ENCODE peak calls at places on chromosome 15, in nine cellular contexts. L is adrenal gland, V is endothelial cell of umbilical vein, B is transverse colon, J is ovary, I is testis, P is body of pancreas, Y is H1, G is HCT116. Z is an unnamed sample.

GRCh38 chr15:60337069-60337468 is 60.7 kb downstream of the ANXA2 start:
- DNase-seq in V (no peak), J (no peak), B (no peak), Y (no peak), I (no peak), P (no peak), L (no peak), G (no peak), Z (peak; percentile 45)

GRCh38 chr15:91973481-91973880 is 120.0 kb downstream of the SLCO3A1 start:
- DNase-seq in V (no peak), B (no peak), J (no peak), Y (no peak), I (no peak), G (no peak), P (no peak), L (no peak), Z (no peak)

GRCh38 chr15:74994236-74994635 is 1.1 kb upstream of the SCAMP5 start:
- DNase-seq in I (no peak), V (no peak), L (no peak), G (no peak), Y (no peak), J (no peak), P (no peak), B (no peak), Z (no peak)

GRCh38 chr15:71629761-71630499 is 180.4 kb upstream of the NR2E3 start:
- DNase-seq in J (no peak), Y (no peak), P (no peak), L (no peak), B (no peak), G (no peak), V (no peak), I (no peak), Z (no peak)

GRCh38 chr15:99168601-99169580 is 64.0 kb downstream of the SYNM start:
- DNase-seq in Y (no peak), G (no peak), J (no peak), V (no peak), B (no peak), I (peak; percentile 4), L (no peak), P (no peak), Z (no peak)

GRCh38 chr15:51726302-51727073 is 11.0 kb downstream of the LYSMD2 start:
- DNase-seq in J (peak; percentile 77), L (peak; percentile 70), V (no peak), B (peak; percentile 53), P (peak; percentile 30), G (peak; percentile 85), Y (peak; percentile 58), I (no peak), Z (peak; percentile 56)

GRCh38 chr15:86382341-86382740 is 302.7 kb downstream of the AGBL1 start:
- DNase-seq in L (no peak), I (no peak), Y (no peak), B (no peak), G (no peak), P (no peak), J (no peak), V (no peak), Z (no peak)

GRCh38 chr15:76999996-77000395 is 5.1 kb downstream of the PSTPIP1 start:
- DNase-seq in Y (no peak), L (no peak), J (no peak), P (no peak), B (no peak), I (no peak), V (no peak), G (no peak), Z (no peak)

GRCh38 chr15:99566157-99566900 is 545 bp downstream of the MEF2A start:
- DNase-seq in B (peak; percentile 41), I (peak; percentile 43), J (peak; percentile 42), Y (no peak), V (peak; percentile 33), L (peak; percentile 33), G (no peak), P (peak; percentile 43), Z (peak; percentile 39)

GRCh38 chr15:89665449-89666146 is 10.3 kb upstream of the KIF7 start:
- DNase-seq in I (peak; percentile 69), P (peak; percentile 64), B (peak; percentile 63), Y (no peak), G (no peak), L (peak; percentile 62), V (peak; percentile 36), J (peak; percentile 67), Z (peak; percentile 32)

GRCh38 chr15:73957785-73958184 is 31.5 kb downstream of the LOXL1 start:
- DNase-seq in L (no peak), V (no peak), Y (no peak), B (no peak), G (no peak), P (no peak), J (no peak), I (no peak), Z (no peak)

GRCh38 chr15:101011582-101011981 is 92.4 kb downstream of the LRRK1 start:
- DNase-seq in I (peak; percentile 7), P (no peak), B (no peak), L (no peak), Y (no peak), V (peak; percentile 31), G (no peak), J (no peak), Z (no peak)

GRCh38 chr15:101012326-101013040 is 93.3 kb downstream of the LRRK1 start:
- DNase-seq in V (no peak), I (peak; percentile 13), G (no peak), J (no peak), P (no peak), B (peak; percentile 7), Y (no peak), L (no peak), Z (no peak)

GRCh38 chr15:101008158-101009139 is 89.3 kb downstream of the LRRK1 start:
- DNase-seq in I (peak; percentile 86), P (peak; percentile 93), L (peak; percentile 74), Y (peak; percentile 61), B (peak; percentile 91), V (peak; percentile 89), J (peak; percentile 82), G (peak; percentile 72), Z (peak; percentile 35)

GRCh38 chr15:101009176-101009575 is 90.0 kb downstream of the LRRK1 start:
- DNase-seq in G (no peak), V (no peak), P (no peak), I (peak; percentile 8), L (no peak), B (peak; percentile 7), Y (no peak), J (no peak), Z (no peak)

GRCh38 chr15:101010781-101011180 is 91.6 kb downstream of the LRRK1 start:
- DNase-seq in J (no peak), L (no peak), G (no peak), P (no peak), V (no peak), B (peak; percentile 6), Y (no peak), I (peak; percentile 11), Z (no peak)
- H3K36me3 ChIP-seq in J (no peaks in the 10 kb centered on the region), L (no peaks in the 10 kb centered on the region), G (peaks cover 5% of the 10 kb centered on the region), P (no peaks in the 10 kb centered on the region), V (peaks cover 8% of the 10 kb centered on the region), B (no peaks in the 10 kb centered on the region), Y (no peaks in the 10 kb centered on the region), I (no peaks in the 10 kb centered on the region), Z (no peaks in the 10 kb centered on the region)

DNA sequence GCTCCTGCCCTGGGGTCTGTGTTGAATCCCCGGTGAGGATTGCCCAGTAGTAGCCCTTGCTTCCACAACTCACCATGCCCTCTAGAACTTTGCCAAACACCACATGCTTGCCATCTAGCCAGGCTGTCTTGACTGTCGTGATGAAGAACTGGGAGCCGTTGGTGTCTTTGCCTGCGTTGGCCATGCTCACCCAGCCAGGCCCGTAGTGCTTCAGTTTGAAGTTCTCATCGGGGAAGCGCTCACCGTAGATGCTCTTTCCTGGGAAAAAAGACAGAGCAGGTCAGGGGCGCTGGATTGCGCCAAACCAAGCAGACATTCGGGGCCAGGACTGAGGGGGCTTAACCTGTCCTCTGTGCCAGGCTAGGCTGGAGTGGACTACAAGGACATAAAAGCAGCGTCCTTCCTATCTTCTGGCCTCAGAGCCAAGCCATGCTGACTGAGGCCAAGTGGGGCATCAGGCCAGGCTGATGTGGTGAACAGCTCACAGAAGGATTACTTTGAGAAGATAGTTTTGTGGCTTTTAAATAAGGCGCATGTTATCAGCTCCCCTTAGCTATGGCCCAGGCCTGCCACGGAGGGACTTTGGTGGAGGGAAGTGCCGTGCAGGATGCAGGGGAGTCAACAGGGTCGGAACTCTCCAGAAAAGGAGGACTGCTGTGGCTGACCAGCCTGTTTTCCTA is 5.3 kb downstream of the SNX22 start:
- DNase-seq in Y (no peak), G (no peak), J (no peak), V (no peak), B (no peak), I (no peak), L (no peak), P (no peak), Z (no peak)
- TF ChIP-seq POLR2A in Y (no peak), G (no peak), J (no peak), V (no peak), B (no peak), I (no peak), L (no peak), P (no peak), Z (no peak)

DNA sequence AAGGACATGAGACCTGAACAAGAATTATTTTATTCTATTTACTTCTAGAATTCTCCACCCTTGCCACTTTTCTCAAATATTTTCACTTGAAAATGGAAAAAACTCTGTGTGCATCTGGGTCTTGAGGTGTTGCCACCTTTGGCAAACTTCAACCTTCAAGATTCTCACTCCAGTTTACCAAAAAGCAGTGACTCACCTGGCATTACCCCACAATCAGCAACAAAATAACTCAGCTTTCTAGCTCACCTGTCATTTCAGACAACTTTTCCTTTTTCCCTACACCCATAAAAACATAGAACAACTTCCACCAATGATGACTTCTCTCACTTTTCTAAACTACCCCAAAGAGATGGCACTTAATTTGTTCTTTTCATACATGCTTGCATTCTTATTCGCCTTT is 115.8 kb downstream of the DUT start:
- DNase-seq in G (no peak), Y (no peak), J (no peak), L (no peak), P (no peak), V (no peak), I (no peak), B (no peak), Z (no peak)
- H3K36me3 ChIP-seq in G (no peaks in the 10 kb centered on the region), Y (no peaks in the 10 kb centered on the region), J (no peaks in the 10 kb centered on the region), L (no peaks in the 10 kb centered on the region), P (no peaks in the 10 kb centered on the region), V (peaks cover 15% of the 10 kb centered on the region), I (no peaks in the 10 kb centered on the region), B (no peaks in the 10 kb centered on the region), Z (no peaks in the 10 kb centered on the region)

DNA sequence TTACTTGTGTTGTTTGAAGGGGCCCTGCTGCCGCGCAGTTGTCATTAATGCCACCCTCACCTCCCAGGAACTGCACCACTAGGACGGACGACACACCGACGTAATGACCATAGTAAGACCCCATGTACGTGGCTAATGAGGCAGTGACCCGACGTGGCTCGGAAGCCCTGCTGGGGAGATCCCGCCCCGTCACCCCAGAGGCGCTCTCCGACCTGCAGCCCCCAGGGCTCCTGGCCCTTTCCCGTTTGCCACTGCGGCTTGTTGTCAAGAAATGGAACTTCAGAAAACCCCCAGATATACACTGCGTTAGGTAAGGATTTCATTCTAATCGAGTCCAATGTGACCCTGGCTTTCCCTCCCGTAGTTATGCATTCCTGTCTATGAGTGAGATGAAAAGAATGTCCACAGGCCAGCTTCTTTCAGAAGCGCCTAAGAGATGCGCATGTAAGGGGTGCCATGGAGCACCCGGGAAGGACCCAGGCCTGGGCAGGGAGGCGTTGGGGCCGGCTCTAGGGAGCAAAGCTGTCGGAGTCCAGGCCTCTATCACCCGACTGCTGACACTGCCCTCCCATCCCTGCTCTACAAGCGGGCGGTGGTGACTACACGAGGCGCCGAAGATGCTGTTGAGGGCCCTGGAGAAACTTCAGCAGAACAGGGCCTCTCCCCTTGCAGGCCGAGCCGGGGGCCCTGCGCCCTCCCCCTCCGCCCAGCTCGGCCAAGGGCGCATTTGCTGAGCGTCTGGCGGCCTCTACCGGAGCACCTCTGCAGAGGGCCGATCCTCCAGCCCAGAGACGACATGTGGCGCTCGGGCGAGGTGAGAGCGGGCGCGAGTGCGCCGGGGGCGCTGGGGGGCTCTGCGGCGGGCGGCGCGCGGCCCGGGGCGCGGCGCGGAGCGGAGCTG is at the start of gene GABRA5:
- DNase-seq in G (no peak), P (peak; percentile 29), I (peak; percentile 66), Y (no peak), B (no peak), L (no peak), J (no peak), V (no peak), Z (no peak)
- TF ChIP-seq POLR2A in G (no peak), P (no peak), I (no peak), Y (no peak), B (no peak), L (no peak), J (no peak), V (no peak), Z (no peak)